ENCODE peak calls at places on chromosomes 12 and 14, in nine cellular contexts. F is IMR-90, N is neural progenitor cell, M is fibroblast of lung, C is H1, V is neuronal stem cell, K is keratinocyte, Y is mammary epithelial cell, L is HCT116. Z is an unnamed sample.
A peak's percentile ranks its signal among the peaks of the same experiment; 100 is the strongest.

GRCh38 chr14:80080601-80081000 is 130.7 kb downstream of the DIO2 start:
- DNase-seq in Y (no peak), N (no peak), K (no peak), C (no peak), V (no peak), F (no peak), L (no peak), M (no peak), Z (no peak)

GRCh38 chr12:130710001-130710732 is 5.9 kb downstream of the RIMBP2 start:
- DNase-seq in K (no peak), Y (no peak), F (no peak), V (no peak), N (no peak), C (no peak), L (no peak), M (no peak), Z (no peak)

GRCh38 chr14:49549881-49550280 is 36.3 kb downstream of the RPS29 start:
- DNase-seq in C (peak; percentile 13), Y (peak; percentile 78), V (no peak), N (peak; percentile 73), F (peak; percentile 44), L (no peak), K (peak; percentile 13), M (peak; percentile 32), Z (no peak)

GRCh38 chr14:73207615-73208014 is 29.7 kb upstream of the PAPLN start:
- DNase-seq in K (no peak), N (no peak), Y (no peak), V (no peak), C (no peak), M (no peak), F (no peak), L (no peak), Z (no peak)

GRCh38 chr12:30687265-30687986 is 8.2 kb downstream of the IPO8 start:
- DNase-seq in N (no peak), K (no peak), C (no peak), L (no peak), F (peak; percentile 31), M (peak; percentile 54), Y (no peak), V (no peak), Z (no peak)

GRCh38 chr14:104560586-104560945 is 19.0 kb upstream of the C14orf180 start:
- DNase-seq in V (no peak), F (no peak), L (no peak), M (no peak), C (no peak), K (no peak), N (no peak), Y (no peak), Z (no peak)

GRCh38 chr14:74290415-74290814 is 12.3 kb downstream of the ABCD4 start:
- DNase-seq in V (no peak), K (no peak), C (no peak), Y (no peak), N (peak; percentile 55), L (no peak), F (peak; percentile 19), M (peak; percentile 10), Z (peak; percentile 49)

GRCh38 chr14:28902930-28903329 is 136.3 kb downstream of the FOXG1 start:
- DNase-seq in F (no peak), C (no peak), Y (no peak), L (no peak), M (no peak), V (no peak), K (no peak), N (no peak), Z (no peak)

GRCh38 chr14:52354257-52354656 is 40.1 kb downstream of the PTGER2 start:
- DNase-seq in L (no peak), M (peak; percentile 16), F (no peak), Y (no peak), K (no peak), C (no peak), N (no peak), V (no peak), Z (no peak)

GRCh38 chr12:90366286-90366685 is 588.7 kb downstream of the CCER1 start:
- DNase-seq in Y (no peak), V (no peak), K (no peak), M (peak; percentile 73), L (no peak), F (peak; percentile 36), N (no peak), C (no peak), Z (no peak)

GRCh38 chr14:35336171-35337073 is 44.2 kb downstream of the PSMA6 start:
- DNase-seq in Y (peak; percentile 97), C (no peak), K (no peak), N (peak; percentile 59), V (no peak), L (no peak), M (peak; percentile 47), F (peak; percentile 85), Z (no peak)

GRCh38 chr14:69873877-69874780 is 5.1 kb upstream of the SMOC1 start:
- DNase-seq in Y (peak; percentile 76), C (no peak), L (no peak), K (no peak), N (no peak), F (peak; percentile 51), V (no peak), M (peak; percentile 72), Z (no peak)

GRCh38 chr14:103230021-103230420 is 104.0 kb upstream of the EIF5 start:
- DNase-seq in M (no peak), L (no peak), F (no peak), C (no peak), N (no peak), K (no peak), Y (no peak), V (no peak), Z (no peak)

GRCh38 chr14:72715910-72716268 is 178.0 kb downstream of the DPF3 start:
- DNase-seq in N (peak; percentile 24), C (no peak), V (no peak), K (no peak), Y (no peak), M (no peak), L (no peak), F (no peak), Z (no peak)

GRCh38 chr12:131133015-131133905 is 179.6 kb downstream of the ADGRD1 start:
- DNase-seq in F (no peak), N (no peak), L (no peak), Y (no peak), K (no peak), V (no peak), M (no peak), C (no peak), Z (no peak)

GRCh38 chr12:107992870-107993451 is 136.1 kb upstream of the WSCD2 start:
- DNase-seq in M (peak; percentile 15), V (peak; percentile 35), K (peak; percentile 9), L (peak; percentile 56), C (peak; percentile 36), Y (peak; percentile 54), N (peak; percentile 83), F (peak; percentile 18), Z (peak; percentile 20)

GRCh38 chr12:3683670-3684069 is 69.2 kb downstream of the CRACR2A start:
- DNase-seq in Y (peak; percentile 55), C (no peak), L (no peak), N (no peak), V (no peak), M (peak; percentile 22), F (peak; percentile 31), K (no peak), Z (no peak)

GRCh38 chr14:47278233-47278842 is 397.1 kb downstream of the MDGA2 start:
- DNase-seq in M (peak; percentile 9), K (no peak), L (peak; percentile 3), V (peak; percentile 53), F (no peak), Y (peak; percentile 1), C (peak; percentile 54), N (peak; percentile 73), Z (peak; percentile 43)

GRCh38 chr12:132018193-132018916 is 68.6 kb downstream of the EP400 start:
- DNase-seq in N (no peak), F (peak; percentile 24), C (no peak), K (no peak), L (no peak), V (no peak), M (peak; percentile 15), Y (no peak), Z (no peak)

GRCh38 chr14:23577710-23578392 is 739 bp downstream of the JPH4 start:
- DNase-seq in N (peak; percentile 63), Y (no peak), F (no peak), M (no peak), V (no peak), L (no peak), K (no peak), C (no peak), Z (no peak)

GRCh38 chr12:81079280-81080076 is 1.6 kb downstream of the ACSS3 start:
- DNase-seq in L (no peak), M (no peak), N (no peak), K (no peak), F (no peak), Y (no peak), V (no peak), C (no peak), Z (no peak)

DNA sequence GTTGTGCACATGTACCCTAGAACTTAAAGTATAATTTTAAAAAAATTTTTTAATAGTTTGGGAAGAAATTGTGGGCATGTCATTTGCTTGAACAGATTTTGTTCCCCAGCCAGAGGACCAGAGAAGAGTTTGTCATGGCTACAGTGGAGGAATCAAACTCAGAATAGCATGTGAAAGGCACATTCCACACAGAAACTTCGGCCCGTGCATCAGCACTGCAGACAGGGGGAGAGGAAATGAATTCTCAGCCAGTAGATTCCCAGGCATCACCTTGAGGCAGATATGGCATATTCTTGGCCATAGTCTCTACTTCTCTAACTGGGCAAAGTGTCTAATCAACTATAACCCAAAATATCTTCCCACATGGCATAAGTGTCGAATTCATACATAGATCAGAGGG is 153.3 kb downstream of the PRKCH start:
- DNase-seq in Y (no peak), M (no peak), L (no peak), C (no peak), F (no peak), V (no peak), N (no peak), K (no peak), Z (no peak)
- H3K27ac ChIP-seq in Y (no peak overlapping the region), M (peak overlapping the region; percentile 16), L (no peak overlapping the region), C (no peak overlapping the region), F (peak overlapping the region; percentile 44), V (no peak overlapping the region), N (no peak overlapping the region), K (no peak overlapping the region), Z (peak overlapping the region; percentile 92)

GRCh38 chr14:65281991-65282908 is 130.3 kb upstream of the FUT8 start:
- DNase-seq in F (peak; percentile 77), Y (peak; percentile 57), N (peak; percentile 92), K (no peak), V (peak; percentile 73), C (peak; percentile 80), L (no peak), M (peak; percentile 93), Z (peak; percentile 71)
- H3K4me3 ChIP-seq in F (no peak overlapping the region), Y (no peak overlapping the region), N (no peak overlapping the region), K (no peak overlapping the region), V (no peak overlapping the region), C (no peak overlapping the region), L (no peak overlapping the region), M (no peak overlapping the region), Z (no peak overlapping the region)

GRCh38 chr12:113860059-113860820 is 105.9 kb downstream of the RBM19 start:
- DNase-seq in M (no peak), V (no peak), N (peak; percentile 69), C (no peak), F (no peak), K (no peak), L (no peak), Y (no peak), Z (no peak)
- H3K9ac ChIP-seq in M (no peak overlapping the region), V (no peak overlapping the region), N (no peak overlapping the region), C (no peak overlapping the region), F (peak overlapping the region; percentile 15), K (no peak overlapping the region), L (no peak overlapping the region), Y (no peak overlapping the region), Z (no peak overlapping the region)

GRCh38 chr12:1398673-1399072 is 195.7 kb downstream of the FBXL14 start:
- DNase-seq in Y (no peak), V (no peak), L (no peak), F (peak; percentile 67), N (no peak), C (no peak), M (no peak), K (no peak), Z (no peak)
- H3K27ac ChIP-seq in Y (no peak overlapping the region), V (no peak overlapping the region), L (no peak overlapping the region), F (no peak overlapping the region), N (no peak overlapping the region), C (no peak overlapping the region), M (no peak overlapping the region), K (no peak overlapping the region), Z (no peak overlapping the region)

Z was measured in DND-41.